ENCODE peak calls at places on chromosomes 3 and 15, in four cellular contexts. One of them, this sample, is unnamed.

GRCh38 chr3:73353661-73354217 is 271.0 kb downstream of the PDZRN3 start:
- DNase-seq in sigmoid colon: no peak
- DNase-seq in body of pancreas: no peak
- DNase-seq in ovary: no peak
- DNase-seq in this sample: no peak

GRCh38 chr3:167649731-167650130 is 4.0 kb downstream of the WDR49 start:
- DNase-seq in sigmoid colon: no peak
- DNase-seq in body of pancreas: peak; percentile 7
- DNase-seq in ovary: no peak
- DNase-seq in this sample: no peak

GRCh38 chr3:123859177-123859576 is 25.0 kb downstream of the MYLK start:
- DNase-seq in sigmoid colon: no peak
- DNase-seq in body of pancreas: no peak
- DNase-seq in ovary: no peak
- DNase-seq in this sample: no peak

GRCh38 chr3:37814547-37814946 is 47.1 kb upstream of the CTDSPL start:
- DNase-seq in sigmoid colon: no peak
- DNase-seq in body of pancreas: no peak
- DNase-seq in ovary: no peak
- DNase-seq in this sample: no peak

GRCh38 chr3:162586591-162586990 is 1090.0 kb downstream of the OTOL1 start:
- DNase-seq in sigmoid colon: no peak
- DNase-seq in body of pancreas: no peak
- DNase-seq in ovary: no peak
- DNase-seq in this sample: no peak

GRCh38 chr3:126487151-126487771 is 11.6 kb upstream of the ZXDC start:
- DNase-seq in sigmoid colon: no peak
- DNase-seq in body of pancreas: no peak
- DNase-seq in ovary: no peak
- DNase-seq in this sample: peak; percentile 62

GRCh38 chr3:140023616-140024530 is 88.9 kb downstream of the CLSTN2 start:
- DNase-seq in sigmoid colon: peak; percentile 72
- DNase-seq in body of pancreas: no peak
- DNase-seq in ovary: peak; percentile 61
- DNase-seq in this sample: no peak

GRCh38 chr3:20111836-20112235 is 71.6 kb downstream of the KAT2B start:
- DNase-seq in sigmoid colon: no peak
- DNase-seq in body of pancreas: no peak
- DNase-seq in ovary: no peak
- DNase-seq in this sample: no peak

GRCh38 chr3:123321806-123322205 is 120.1 kb downstream of the SEC22A start:
- DNase-seq in sigmoid colon: no peak
- DNase-seq in body of pancreas: no peak
- DNase-seq in ovary: no peak
- DNase-seq in this sample: peak; percentile 50

GRCh38 chr15:64107337-64107736 is 11.6 kb downstream of the SNX1 start:
- DNase-seq in sigmoid colon: no peak
- DNase-seq in body of pancreas: no peak
- DNase-seq in ovary: no peak
- DNase-seq in this sample: no peak

GRCh38 chr3:45608885-45609284 is 14.3 kb downstream of the LIMD1 start:
- DNase-seq in sigmoid colon: no peak
- DNase-seq in body of pancreas: peak; percentile 82
- DNase-seq in ovary: no peak
- DNase-seq in this sample: no peak

GRCh38 chr15:45457215-45457614 is 65.3 kb downstream of the SLC30A4 start:
- DNase-seq in sigmoid colon: no peak
- DNase-seq in body of pancreas: peak; percentile 26
- DNase-seq in ovary: no peak
- DNase-seq in this sample: no peak

GRCh38 chr15:41921167-41921566 is 27.3 kb upstream of the SPTBN5 start:
- DNase-seq in sigmoid colon: no peak
- DNase-seq in body of pancreas: peak; percentile 35
- DNase-seq in ovary: no peak
- DNase-seq in this sample: no peak

GRCh38 chr3:10347648-10348403 is 26.9 kb upstream of the SEC13 start:
- DNase-seq in sigmoid colon: no peak
- DNase-seq in body of pancreas: no peak
- DNase-seq in ovary: no peak
- DNase-seq in this sample: peak; percentile 28

GRCh38 chr3:127762077-127762786 is 60.1 kb downstream of the MGLL start:
- DNase-seq in sigmoid colon: peak; percentile 81
- DNase-seq in body of pancreas: no peak
- DNase-seq in ovary: peak; percentile 44
- DNase-seq in this sample: peak; percentile 12

GRCh38 chr3:41681479-41681878 is 280.4 kb downstream of the ULK4 start:
- DNase-seq in sigmoid colon: no peak
- DNase-seq in body of pancreas: no peak
- DNase-seq in ovary: no peak
- DNase-seq in this sample: no peak

GRCh38 chr3:187112934-187113793 is 26.1 kb downstream of the RPL39L start:
- DNase-seq in sigmoid colon: no peak
- DNase-seq in body of pancreas: no peak
- DNase-seq in ovary: no peak
- DNase-seq in this sample: no peak

GRCh38 chr3:196098365-196098764 is 16.5 kb upstream of the TFRC start:
- DNase-seq in sigmoid colon: no peak
- DNase-seq in body of pancreas: no peak
- DNase-seq in ovary: no peak
- DNase-seq in this sample: no peak

GRCh38 chr15:31752363-31752762 is 278.0 kb upstream of the CHRNA7 start:
- DNase-seq in sigmoid colon: no peak
- DNase-seq in body of pancreas: no peak
- DNase-seq in ovary: no peak
- DNase-seq in this sample: no peak

GRCh38 chr3:156448300-156448699 is 106.6 kb downstream of the SSR3 start:
- DNase-seq in sigmoid colon: no peak
- DNase-seq in body of pancreas: no peak
- DNase-seq in ovary: no peak
- DNase-seq in this sample: no peak
- TF ChIP-seq CTCF in sigmoid colon: no peak
- TF ChIP-seq CTCF in body of pancreas: no peak
- TF ChIP-seq CTCF in ovary: no peak
- TF ChIP-seq CTCF in this sample: no peak

GRCh38 chr15:28097656-28098359 is 1.3 kb downstream of the OCA2 start:
- DNase-seq in sigmoid colon: peak; percentile 46
- DNase-seq in body of pancreas: no peak
- DNase-seq in ovary: no peak
- DNase-seq in this sample: no peak

GRCh38 chr15:28099555-28100140 is 533 bp upstream of the OCA2 start:
- DNase-seq in sigmoid colon: no peak
- DNase-seq in body of pancreas: no peak
- DNase-seq in ovary: no peak
- DNase-seq in this sample: no peak

GRCh38 chr15:28098360-28098765 is 752 bp downstream of the OCA2 start:
- DNase-seq in sigmoid colon: peak; percentile 47
- DNase-seq in body of pancreas: no peak
- DNase-seq in ovary: no peak
- DNase-seq in this sample: peak; percentile 60

GRCh38 chr15:28100516-28101195 is 1.5 kb upstream of the OCA2 start:
- DNase-seq in sigmoid colon: peak; percentile 48
- DNase-seq in body of pancreas: no peak
- DNase-seq in ovary: no peak
- DNase-seq in this sample: no peak

GRCh38 chr15:28098766-28099554 is at the start of gene OCA2:
- DNase-seq in sigmoid colon: peak; percentile 63
- DNase-seq in body of pancreas: peak; percentile 74
- DNase-seq in ovary: peak; percentile 69
- DNase-seq in this sample: peak; percentile 89
- H3K4me3 ChIP-seq in sigmoid colon: peak within 1 kb of the TSS; percentile 8
- H3K4me3 ChIP-seq in body of pancreas: no peak within 1 kb of the TSS
- H3K4me3 ChIP-seq in ovary: no peak within 1 kb of the TSS
- H3K4me3 ChIP-seq in this sample: no peak within 1 kb of the TSS

GRCh38 chr3:98784042-98784441 is 20.9 kb downstream of the ST3GAL6 start:
- DNase-seq in sigmoid colon: no peak
- DNase-seq in body of pancreas: peak; percentile 29
- DNase-seq in ovary: no peak
- DNase-seq in this sample: no peak

GRCh38 chr3:98779936-98780335 is 16.8 kb downstream of the ST3GAL6 start:
- DNase-seq in sigmoid colon: no peak
- DNase-seq in body of pancreas: no peak
- DNase-seq in ovary: no peak
- DNase-seq in this sample: no peak

GRCh38 chr3:98784666-98785600 is 21.8 kb downstream of the ST3GAL6 start:
- DNase-seq in sigmoid colon: no peak
- DNase-seq in body of pancreas: no peak
- DNase-seq in ovary: no peak
- DNase-seq in this sample: no peak

GRCh38 chr3:98780343-98780742 is 17.2 kb downstream of the ST3GAL6 start:
- DNase-seq in sigmoid colon: no peak
- DNase-seq in body of pancreas: no peak
- DNase-seq in ovary: no peak
- DNase-seq in this sample: no peak

GRCh38 chr3:98782826-98783500 is 19.8 kb downstream of the ST3GAL6 start:
- DNase-seq in sigmoid colon: no peak
- DNase-seq in body of pancreas: no peak
- DNase-seq in ovary: no peak
- DNase-seq in this sample: peak; percentile 64
- H3K4me1 ChIP-seq in sigmoid colon: no peaks in the 10 kb centered on the region
- H3K4me1 ChIP-seq in body of pancreas: peaks cover 42% of the 10 kb centered on the region
- H3K4me1 ChIP-seq in ovary: peaks cover 2% of the 10 kb centered on the region
- H3K4me1 ChIP-seq in this sample: peaks cover 20% of the 10 kb centered on the region

DNA sequence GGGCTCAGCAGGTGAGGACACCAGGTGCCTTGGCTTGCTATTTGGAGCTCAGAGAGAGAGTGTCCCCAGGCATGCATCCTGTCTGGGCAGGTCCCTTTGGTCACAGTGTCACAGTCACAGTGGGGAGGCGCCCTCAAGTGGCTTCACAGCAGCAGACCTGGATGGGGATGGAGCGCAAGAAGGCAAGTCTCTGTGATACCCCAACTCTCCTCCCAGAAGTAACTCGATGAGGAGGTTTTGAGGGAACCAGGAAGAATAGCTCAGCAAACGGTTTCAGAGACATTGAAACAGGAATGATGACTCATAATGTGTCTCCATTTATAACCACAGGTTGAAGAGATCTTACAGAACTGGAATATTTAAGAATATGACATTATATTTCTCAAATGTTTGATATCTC is 66.5 kb upstream of the SH3GL3 start:
- DNase-seq in sigmoid colon: no peak
- DNase-seq in body of pancreas: peak; percentile 59
- DNase-seq in ovary: no peak
- DNase-seq in this sample: no peak
- TF ChIP-seq CTCF in sigmoid colon: no peak
- TF ChIP-seq CTCF in body of pancreas: peak; percentile 51
- TF ChIP-seq CTCF in ovary: no peak
- TF ChIP-seq CTCF in this sample: peak; percentile 35

GRCh38 chr3:102936511-102936910 is 501.7 kb downstream of the ZPLD1 start:
- DNase-seq in sigmoid colon: no peak
- DNase-seq in body of pancreas: no peak
- DNase-seq in ovary: no peak
- DNase-seq in this sample: no peak

GRCh38 chr3:102941761-102942160 is 506.9 kb downstream of the ZPLD1 start:
- DNase-seq in sigmoid colon: no peak
- DNase-seq in body of pancreas: no peak
- DNase-seq in ovary: no peak
- DNase-seq in this sample: no peak
- H3K4me3 ChIP-seq in sigmoid colon: no peak overlapping the region
- H3K4me3 ChIP-seq in body of pancreas: no peak overlapping the region
- H3K4me3 ChIP-seq in ovary: no peak overlapping the region
- H3K4me3 ChIP-seq in this sample: no peak overlapping the region

DNA sequence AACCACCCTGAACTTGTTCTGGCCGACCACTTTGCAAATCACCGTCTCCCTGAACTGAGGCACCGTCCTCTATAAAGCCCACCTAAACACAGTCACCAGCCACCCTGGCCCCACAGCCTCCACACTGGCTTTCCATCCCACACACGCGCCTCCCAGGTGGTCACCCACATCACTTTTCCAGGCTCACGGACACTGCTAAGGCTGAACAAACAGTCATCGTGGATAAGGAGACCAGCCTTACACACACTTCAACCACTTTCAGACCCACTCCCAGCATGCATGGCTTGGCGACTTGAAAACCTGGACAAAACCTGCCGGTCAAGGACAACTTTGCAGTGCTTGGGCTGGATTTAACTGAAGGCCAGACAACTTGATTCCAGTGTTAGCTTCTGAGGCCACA is 8.4 kb downstream of the CHSY1 start:
- DNase-seq in sigmoid colon: no peak
- DNase-seq in body of pancreas: no peak
- DNase-seq in ovary: no peak
- DNase-seq in this sample: no peak
- H3K4me1 ChIP-seq in sigmoid colon: no peaks in the 10 kb centered on the region
- H3K4me1 ChIP-seq in body of pancreas: peaks cover 11% of the 10 kb centered on the region
- H3K4me1 ChIP-seq in ovary: peaks cover 45% of the 10 kb centered on the region
- H3K4me1 ChIP-seq in this sample: peaks cover 23% of the 10 kb centered on the region

GRCh38 chr3:13391308-13391707 is 28.8 kb downstream of the NUP210 start:
- DNase-seq in sigmoid colon: no peak
- DNase-seq in body of pancreas: no peak
- DNase-seq in ovary: no peak
- DNase-seq in this sample: no peak
- TF ChIP-seq CTCF in sigmoid colon: no peak
- TF ChIP-seq CTCF in body of pancreas: peak; percentile 10
- TF ChIP-seq CTCF in ovary: no peak
- TF ChIP-seq CTCF in this sample: no peak

This sample was measured in kidney.